ENCODE peak calls at places on chromosomes 16 and 17, in seven cellular contexts. Z is H7, P is AG09319, W is erythroblast, B is left cardiac atrium, F is fibroblast of mammary gland, D is HEK293T. X is an unnamed sample.
A peak's percentile ranks its signal among the peaks of the same experiment; 100 is the strongest.

GRCh38 chr17:45307290-45308015 is 9.4 kb downstream of the MAP3K14 start:
- DNase-seq in Z (no peak), P (peak; percentile 66), W (peak; percentile 21), B (no peak), F (peak; percentile 95), D (no peak), X (no peak)

GRCh38 chr16:27620533-27620932 is 70.6 kb downstream of the KATNIP start:
- DNase-seq in Z (no peak), P (no peak), W (no peak), B (no peak), F (no peak), D (no peak), X (no peak)

GRCh38 chr17:31568140-31568938 is 176.9 kb downstream of the RAB11FIP4 start:
- DNase-seq in Z (no peak), P (no peak), W (no peak), B (peak; percentile 41), F (peak; percentile 62), D (no peak), X (no peak)

GRCh38 chr16:78147846-78148535 is 48.5 kb downstream of the WWOX start:
- DNase-seq in Z (no peak), P (no peak), W (no peak), B (no peak), F (no peak), D (no peak), X (no peak)

GRCh38 chr16:57732011-57732410 is 3.6 kb upstream of the KATNB1 start:
- DNase-seq in Z (no peak), P (peak; percentile 12), W (no peak), B (no peak), F (peak; percentile 85), D (no peak), X (no peak)

GRCh38 chr16:74922150-74923138 is 62.5 kb downstream of the WDR59 start:
- DNase-seq in Z (no peak), P (no peak), W (no peak), B (peak; percentile 58), F (no peak), D (no peak), X (no peak)

GRCh38 chr16:4330277-4330882 is 14.5 kb downstream of the GLIS2 start:
- DNase-seq in Z (peak; percentile 97), P (no peak), W (peak; percentile 68), B (peak; percentile 85), F (peak; percentile 68), D (peak; percentile 82), X (peak; percentile 77)

GRCh38 chr17:77783991-77784820 is 174.3 kb upstream of the TNRC6C start:
- DNase-seq in Z (no peak), P (no peak), W (no peak), B (no peak), F (no peak), D (no peak), X (no peak)

GRCh38 chr17:32110596-32110995 is 31.7 kb upstream of the RHOT1 start:
- DNase-seq in Z (peak; percentile 26), P (no peak), W (no peak), B (no peak), F (no peak), D (no peak), X (no peak)

GRCh38 chr17:14813649-14814048 is 451.5 kb downstream of the PMP22 start:
- DNase-seq in Z (peak; percentile 61), P (no peak), W (peak; percentile 12), B (no peak), F (peak; percentile 9), D (peak; percentile 58), X (peak; percentile 92)